ENCODE peak calls at places on chromosome 21, in six cellular contexts. X, O, G, L, T and B are unnamed samples.

GRCh38 chr21:30058928-30059327 is 107.7 kb downstream of the CLDN17 start:
- ATAC-seq in X (no peak), T (peak), L (no peak), O (no peak), G (no peak), B (no peak)

GRCh38 chr21:18772404-18772803 is 368.8 kb upstream of the TMPRSS15 start:
- ATAC-seq in G (no peak), T (no peak), O (no peak), X (no peak), L (no peak), B (no peak)

GRCh38 chr21:34511154-34511553 is 856 bp downstream of the KCNE1 start:
- ATAC-seq in G (no peak), X (peak), O (peak), T (peak), L (peak), B (no peak)

GRCh38 chr21:14560555-14560954 is 14.4 kb upstream of the SAMSN1 start:
- ATAC-seq in T (no peak), G (peak), O (no peak), X (no peak), L (no peak), B (no peak)

GRCh38 chr21:45463871-45464270 is 58.9 kb downstream of the COL18A1 start:
- ATAC-seq in G (no peak), O (no peak), X (no peak), T (no peak), L (no peak), B (no peak)

GRCh38 chr21:34296878-34297277 is 66.9 kb upstream of the KCNE2 start:
- ATAC-seq in G (no peak), T (no peak), O (no peak), X (no peak), L (peak), B (no peak)

GRCh38 chr21:34336245-34336644 is 27.6 kb upstream of the KCNE2 start:
- ATAC-seq in L (peak), T (no peak), O (no peak), G (no peak), X (no peak), B (no peak)

GRCh38 chr21:37636152-37636860 is 269.7 kb downstream of the DYRK1A start:
- ATAC-seq in X (no peak), L (no peak), G (no peak), O (no peak), T (no peak), B (no peak)

GRCh38 chr21:34094949-34095348 is 21.6 kb downstream of the MRPS6 start:
- ATAC-seq in O (no peak), G (no peak), T (no peak), L (peak), X (no peak), B (no peak)

GRCh38 chr21:45513741-45514310 is 28.4 kb downstream of the SLC19A1 start:
- ATAC-seq in G (no peak), X (no peak), T (peak), L (no peak), O (no peak), B (no peak)

GRCh38 chr21:29657228-29657989 is 282.4 kb downstream of the GRIK1 start:
- ATAC-seq in O (no peak), T (no peak), X (no peak), G (no peak), L (no peak), B (no peak)

GRCh38 chr21:43696214-43696613 is 22.7 kb upstream of the PDXK start:
- ATAC-seq in X (no peak), L (no peak), G (no peak), O (no peak), T (no peak), B (no peak)

GRCh38 chr21:14685568-14685967 is 139.5 kb upstream of the SAMSN1 start:
- ATAC-seq in O (no peak), T (peak), X (peak), L (no peak), G (no peak), B (peak)

GRCh38 chr21:46037338-46038325 is 56.1 kb downstream of the COL6A1 start:
- ATAC-seq in L (no peak), O (no peak), X (no peak), T (no peak), G (no peak), B (no peak)

GRCh38 chr21:44836666-44837471 is 19.0 kb upstream of the SUMO3 start:
- ATAC-seq in O (peak), X (peak), G (no peak), L (peak), T (peak), B (peak)

GRCh38 chr21:29196021-29196663 is 65.7 kb downstream of the MAP3K7CL start:
- ATAC-seq in O (peak), X (peak), L (peak), G (peak), T (peak), B (peak)

GRCh38 chr21:37669249-37669648 is 247.0 kb downstream of the KCNJ6 start:
- ATAC-seq in L (no peak), G (no peak), T (no peak), O (no peak), X (no peak), B (no peak)

GRCh38 chr21:30620080-30620479 is 347 bp upstream of the KRTAP20-4 start:
- ATAC-seq in T (no peak), O (no peak), X (no peak), G (no peak), L (no peak), B (no peak)

GRCh38 chr21:42393443-42393950 is 2.4 kb downstream of the TMPRSS3 start:
- ATAC-seq in T (no peak), O (peak), L (no peak), X (no peak), G (peak), B (no peak)

GRCh38 chr21:43827015-43827611 is 37.7 kb downstream of the RRP1 start:
- ATAC-seq in G (no peak), L (peak), T (peak), O (no peak), X (peak), B (no peak)

GRCh38 chr21:25907573-25908275 is 173.0 kb downstream of the GABPA start:
- ATAC-seq in G (no peak), L (peak), T (no peak), X (peak), O (no peak), B (no peak)

GRCh38 chr21:30190554-30190953 is 23.9 kb upstream of the CLDN17 start:
- ATAC-seq in O (no peak), L (no peak), X (no peak), T (no peak), G (no peak), B (no peak)

GRCh38 chr21:17679002-17679600 is 66.4 kb upstream of the BTG3 start:
- ATAC-seq in L (peak), G (peak), T (peak), O (peak), X (peak), B (peak)

GRCh38 chr21:37079211-37079824 is 6.3 kb downstream of the TTC3 start:
- ATAC-seq in L (no peak), X (no peak), T (no peak), O (peak), G (peak), B (no peak)

GRCh38 chr21:21547368-21547953 is 549.3 kb downstream of the NCAM2 start:
- ATAC-seq in O (no peak), T (no peak), X (no peak), G (no peak), L (no peak), B (no peak)

GRCh38 chr21:18725653-18726052 is 322.1 kb upstream of the TMPRSS15 start:
- ATAC-seq in O (no peak), L (no peak), T (no peak), G (no peak), X (no peak), B (no peak)

GRCh38 chr21:21177353-21177986 is 179.3 kb downstream of the NCAM2 start:
- ATAC-seq in G (no peak), T (no peak), O (no peak), X (no peak), L (no peak), B (no peak)

GRCh38 chr21:31394309-31394708 is 50.2 kb upstream of the TIAM1 start:
- ATAC-seq in T (no peak), O (peak), X (no peak), L (no peak), G (peak), B (no peak)

GRCh38 chr21:21163904-21164303 is 165.7 kb downstream of the NCAM2 start:
- ATAC-seq in X (peak), G (no peak), T (peak), L (peak), O (no peak), B (no peak)

GRCh38 chr21:34796518-34797201 is 127.9 kb downstream of the CLIC6 start:
- ATAC-seq in T (no peak), L (peak), G (no peak), O (no peak), X (no peak), B (no peak)

GRCh38 chr21:36784942-36785341 is 86.0 kb downstream of the SIM2 start:
- ATAC-seq in T (peak), X (no peak), O (no peak), G (no peak), L (peak), B (no peak)